ENCODE peak calls at places on chromosomes 13 and 19, in ten cellular contexts. H is CD4-positive, CD25-positive, alpha-beta regulatory T cell; C is breast epithelium; X is stomach; A is CD8-positive, alpha-beta memory T cell; Y is Peyer's patch; J is tibial artery; F is colonic mucosa; S is adipocyte; D is mammary epithelial cell. O is an unnamed sample.

GRCh38 chr13:102280366-102280765 is 121.5 kb downstream of the FGF14 start:
- DNase-seq in H (no peak), C (no peak), X (no peak), A (no peak), Y (no peak), J (no peak), F (no peak), S (no peak), D (no peak), O (no peak)

GRCh38 chr19:8150178-8150865 is 930 bp upstream of the FBN3 start:
- DNase-seq in H (no peak), C (no peak), X (no peak), A (no peak), Y (no peak), J (no peak), F (no peak), S (no peak), D (no peak), O (no peak)

GRCh38 chr19:32519023-32519422 is 62.0 kb upstream of the PDCD5 start:
- DNase-seq in H (no peak), C (no peak), X (no peak), A (peak; percentile 29), Y (no peak), J (no peak), F (no peak), S (no peak), D (no peak), O (peak; percentile 21)

GRCh38 chr19:28990522-28990921 is 222.4 kb downstream of the UQCRFS1 start:
- DNase-seq in H (no peak), C (no peak), X (no peak), A (no peak), Y (no peak), J (no peak), F (no peak), S (no peak), D (no peak), O (no peak)

GRCh38 chr13:51177188-51177587 is 45.0 kb upstream of the FAM124A start:
- DNase-seq in H (no peak), C (no peak), X (no peak), A (no peak), Y (no peak), J (no peak), F (no peak), S (no peak), D (no peak), O (no peak)

GRCh38 chr13:40132249-40132648 is 476.8 kb downstream of the COG6 start:
- DNase-seq in H (peak; percentile 43), C (no peak), X (no peak), A (no peak), Y (no peak), J (no peak), F (no peak), S (no peak), D (no peak), O (peak; percentile 20)

GRCh38 chr19:50427997-50428425 is 4.7 kb upstream of the MYBPC2 start:
- DNase-seq in H (peak; percentile 44), C (peak; percentile 89), X (peak; percentile 92), A (no peak), Y (peak; percentile 92), J (peak; percentile 83), F (peak; percentile 78), S (peak; percentile 69), D (no peak), O (peak; percentile 66)

GRCh38 chr13:89066868-89067466 is 1395.8 kb downstream of the SLITRK5 start:
- DNase-seq in H (peak; percentile 1), C (no peak), X (no peak), A (peak; percentile 7), Y (no peak), J (no peak), F (peak; percentile 39), S (peak; percentile 0), D (peak; percentile 19), O (peak; percentile 49)

GRCh38 chr13:55199132-55199531 is 1941.6 kb upstream of the PRR20A start:
- DNase-seq in H (no peak), C (no peak), X (no peak), A (no peak), Y (no peak), J (no peak), F (no peak), S (no peak), D (no peak), O (no peak)

GRCh38 chr13:56528040-56528760 is 612.5 kb upstream of the PRR20A start:
- DNase-seq in H (no peak), C (no peak), X (no peak), A (no peak), Y (no peak), J (no peak), F (no peak), S (no peak), D (no peak), O (no peak)

GRCh38 chr13:44470623-44471562 is 97.3 kb downstream of the SERP2 start:
- DNase-seq in H (peak; percentile 43), C (no peak), X (no peak), A (no peak), Y (no peak), J (no peak), F (no peak), S (peak; percentile 56), D (no peak), O (peak; percentile 39)

GRCh38 chr19:28296506-28296905 is 916.4 kb downstream of the UQCRFS1 start:
- DNase-seq in H (no peak), C (no peak), X (no peak), A (no peak), Y (no peak), J (no peak), F (no peak), S (no peak), D (peak; percentile 33), O (no peak)

GRCh38 chr13:37023871-37024270 is 23.3 kb downstream of the EXOSC8 start:
- DNase-seq in H (no peak), C (no peak), X (no peak), A (no peak), Y (no peak), J (no peak), F (no peak), S (peak; percentile 22), D (peak; percentile 12), O (no peak)

DNA sequence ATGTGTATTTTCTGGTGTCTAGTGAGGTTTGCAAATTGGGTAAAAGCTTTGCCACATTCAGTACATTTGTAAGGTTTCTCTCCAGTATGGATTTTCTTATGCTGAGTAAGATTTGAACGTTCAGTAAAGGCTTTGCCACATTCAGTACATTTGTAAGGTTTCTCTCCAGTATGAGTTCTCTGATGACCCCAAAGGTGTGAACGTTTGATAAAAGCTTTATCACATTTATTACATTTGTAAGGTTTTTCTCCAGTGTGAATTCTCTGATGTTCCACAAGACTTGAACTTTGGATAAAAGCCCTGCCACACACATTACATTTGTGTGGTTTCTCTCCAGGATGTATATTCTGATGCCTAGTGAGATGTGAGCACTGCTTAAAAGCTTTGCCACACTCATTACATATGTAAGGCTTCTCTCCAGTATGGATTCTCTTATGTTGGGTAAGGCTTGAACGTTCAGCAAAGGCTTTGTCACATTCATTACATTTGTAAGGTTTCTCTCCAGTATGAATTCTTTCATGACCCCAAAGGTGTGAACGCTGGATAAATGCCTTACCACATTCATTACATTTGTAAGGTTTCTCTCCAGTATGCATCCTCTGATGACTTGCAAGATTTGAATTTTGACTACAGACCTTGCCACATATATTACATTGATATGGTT is 17.4 kb downstream of the ZNF677 start:
- DNase-seq in H (no peak), C (no peak), X (no peak), A (no peak), Y (no peak), J (no peak), F (no peak), S (no peak), D (no peak), O (no peak)
- H3K4me1 ChIP-seq in H (no peaks in the 10 kb centered on the region), C (no peaks in the 10 kb centered on the region), X (no peaks in the 10 kb centered on the region), A (no peaks in the 10 kb centered on the region), Y (no peaks in the 10 kb centered on the region), J (no peaks in the 10 kb centered on the region), F (no peaks in the 10 kb centered on the region), S (no peaks in the 10 kb centered on the region), D (no peaks in the 10 kb centered on the region), O (no peaks in the 10 kb centered on the region)

GRCh38 chr13:53379485-53379884 is 350.9 kb downstream of the OLFM4 start:
- DNase-seq in H (no peak), C (no peak), X (no peak), A (no peak), Y (no peak), J (no peak), F (no peak), S (no peak), D (no peak), O (no peak)
- H3K36me3 ChIP-seq in H (no peaks in the 10 kb centered on the region), C (no peaks in the 10 kb centered on the region), X (no peaks in the 10 kb centered on the region), A (no peaks in the 10 kb centered on the region), Y (no peaks in the 10 kb centered on the region), J (no peaks in the 10 kb centered on the region), F (no peaks in the 10 kb centered on the region), S (no peaks in the 10 kb centered on the region), D (no peaks in the 10 kb centered on the region), O (no peaks in the 10 kb centered on the region)

GRCh38 chr13:87677334-87678234 is 6.4 kb downstream of the SLITRK5 start:
- DNase-seq in H (peak; percentile 4), C (peak; percentile 49), X (no peak), A (peak; percentile 14), Y (peak; percentile 44), J (no peak), F (no peak), S (no peak), D (no peak), O (no peak)

GRCh38 chr13:87676254-87677042 is 5.3 kb downstream of the SLITRK5 start:
- DNase-seq in H (no peak), C (no peak), X (no peak), A (no peak), Y (no peak), J (no peak), F (no peak), S (no peak), D (no peak), O (no peak)

GRCh38 chr13:87677043-87677333 is 5.8 kb downstream of the SLITRK5 start:
- DNase-seq in H (no peak), C (no peak), X (no peak), A (no peak), Y (no peak), J (no peak), F (no peak), S (no peak), D (no peak), O (no peak)

GRCh38 chr13:87680298-87680697 is 9.1 kb downstream of the SLITRK5 start:
- DNase-seq in H (no peak), C (no peak), X (no peak), A (no peak), Y (no peak), J (no peak), F (no peak), S (no peak), D (no peak), O (no peak)

DNA sequence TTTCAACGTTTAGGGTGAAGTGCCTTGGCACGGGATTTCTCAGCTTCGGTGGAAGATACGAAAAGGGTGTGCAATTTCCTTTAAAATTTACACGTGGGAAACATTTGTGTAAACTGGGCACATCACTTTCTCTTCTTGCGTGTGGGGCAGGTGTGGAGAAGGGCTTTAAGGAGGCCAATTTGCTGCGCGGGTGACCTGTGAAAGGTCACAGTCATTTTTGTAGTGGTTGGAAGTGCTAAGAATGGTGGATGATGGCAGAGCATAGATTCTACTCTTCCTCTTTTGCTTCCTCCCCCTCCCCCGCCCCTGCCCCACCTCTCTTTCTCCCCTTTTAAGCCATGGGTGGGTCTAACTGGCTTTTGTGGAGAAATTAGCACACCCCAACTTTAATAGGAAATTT is 7.2 kb downstream of the SLITRK5 start:
- DNase-seq in H (no peak), C (no peak), X (no peak), A (no peak), Y (no peak), J (no peak), F (no peak), S (no peak), D (no peak), O (no peak)
- H3K4me1 ChIP-seq in H (no peaks in the 10 kb centered on the region), C (no peaks in the 10 kb centered on the region), X (peaks cover 31% of the 10 kb centered on the region), A (peaks cover 5% of the 10 kb centered on the region), Y (no peaks in the 10 kb centered on the region), J (peaks cover 11% of the 10 kb centered on the region), F (peaks cover 5% of the 10 kb centered on the region), S (peaks cover 4% of the 10 kb centered on the region), D (peaks cover 14% of the 10 kb centered on the region), O (no peaks in the 10 kb centered on the region)

GRCh38 chr19:55228403-55229031 is at the start of gene TMEM86B:
- DNase-seq in H (no peak), C (no peak), X (peak; percentile 58), A (no peak), Y (peak; percentile 77), J (no peak), F (no peak), S (no peak), D (no peak), O (peak; percentile 92)
- H3K36me3 ChIP-seq in H (peaks cover 53% of the 10 kb centered on the region), C (peaks cover 18% of the 10 kb centered on the region), X (peaks cover 87% of the 10 kb centered on the region), A (peaks cover 33% of the 10 kb centered on the region), Y (no peaks in the 10 kb centered on the region), J (peaks cover 84% of the 10 kb centered on the region), F (peaks cover 13% of the 10 kb centered on the region), S (peaks cover 43% of the 10 kb centered on the region), D (peaks cover 13% of the 10 kb centered on the region), O (peaks cover 28% of the 10 kb centered on the region)